ENCODE peak calls at places on chromosomes 16 and 17, in four cellular contexts. C is hepatocyte, J is PC-3, T is SK-N-SH. P is an unnamed sample.

GRCh38 chr17:61253293-61253801 is 146.3 kb upstream of the TBX2 start:
- DNase-seq in T (no peak), J (no peak), C (no peak), P (no peak)

GRCh38 chr16:80175011-80175410 is 365.8 kb upstream of the DYNLRB2 start:
- DNase-seq in T (no peak), C (no peak), J (no peak), P (no peak)

GRCh38 chr17:10803830-10804498 is at the start of gene TMEM238L:
- DNase-seq in T (no peak), J (no peak), C (no peak), P (no peak)

GRCh38 chr16:57893217-57893558 is 77.7 kb downstream of the CNGB1 start:
- DNase-seq in C (no peak), T (no peak), J (no peak), P (no peak)

GRCh38 chr16:27579086-27579980 is 29.4 kb downstream of the KATNIP start:
- DNase-seq in T (no peak), C (no peak), J (no peak), P (no peak)

GRCh38 chr17:70405492-70406220 is 236.3 kb downstream of the KCNJ2 start:
- DNase-seq in J (peak), C (peak), T (no peak), P (peak)

GRCh38 chr16:66471696-66472393 is 44.8 kb downstream of the BEAN1 start:
- DNase-seq in J (no peak), T (no peak), C (no peak), P (no peak)

GRCh38 chr17:64099543-64099942 is 30.4 kb downstream of the ERN1 start:
- DNase-seq in C (no peak), T (no peak), J (no peak), P (no peak)

GRCh38 chr17:82913304-82914043 is 73.7 kb upstream of the ZNF750 start:
- DNase-seq in T (peak), C (no peak), J (peak), P (no peak)

GRCh38 chr17:4950075-4950756 is 703 bp upstream of the ENO3 start:
- DNase-seq in C (peak), T (peak), J (peak), P (peak)

GRCh38 chr17:17704931-17705330 is 23.7 kb downstream of the RAI1 start:
- DNase-seq in C (no peak), J (no peak), T (no peak), P (no peak)

GRCh38 chr17:6374761-6375312 is 60.1 kb downstream of the AIPL1 start:
- DNase-seq in J (peak), C (peak), T (no peak), P (no peak)

GRCh38 chr16:13962232-13962631 is 42.3 kb downstream of the ERCC4 start:
- DNase-seq in T (no peak), C (no peak), J (no peak), P (no peak)

GRCh38 chr17:80471922-80472321 is 4.5 kb downstream of the NPTX1 start:
- DNase-seq in J (no peak), T (no peak), C (no peak), P (no peak)

GRCh38 chr16:71249399-71249798 is 18.9 kb upstream of the HYDIN start:
- DNase-seq in T (no peak), C (no peak), J (no peak), P (no peak)

GRCh38 chr17:28711723-28712036 is at the start of gene PROCA1:
- DNase-seq in C (peak), T (no peak), J (no peak), P (no peak)

GRCh38 chr17:44279586-44280344 is 11.8 kb upstream of the SLC4A1 start:
- DNase-seq in C (peak), J (peak), T (no peak), P (peak)

GRCh38 chr16:84881702-84882521 is 62.1 kb downstream of the CRISPLD2 start:
- DNase-seq in C (peak), T (peak), J (no peak), P (no peak)

GRCh38 chr17:78355045-78355641 is 4.7 kb downstream of the SOCS3 start:
- DNase-seq in J (no peak), C (no peak), T (no peak), P (no peak)

GRCh38 chr17:75077490-75078096 is 10.2 kb upstream of the SLC16A5 start:
- DNase-seq in T (no peak), J (no peak), C (peak), P (no peak)

GRCh38 chr17:28612936-28613872 is 781 bp downstream of the RSKR start:
- DNase-seq in C (peak), J (peak), T (peak), P (peak)

GRCh38 chr16:84332975-84333684 is 35.2 kb upstream of the ATP2C2 start:
- DNase-seq in T (no peak), J (no peak), C (no peak), P (no peak)

GRCh38 chr16:81616321-81617020 is 162.6 kb upstream of the PLCG2 start:
- DNase-seq in J (no peak), C (peak), T (peak), P (peak)

GRCh38 chr17:72632026-72632684 is 460.3 kb downstream of the SLC39A11 start:
- DNase-seq in J (peak), C (peak), T (no peak), P (no peak)

GRCh38 chr16:58733248-58733670 is 857 bp downstream of the GOT2 start:
- DNase-seq in C (no peak), J (no peak), T (peak), P (no peak)

GRCh38 chr16:79307214-79307613 is 293.3 kb downstream of the MAF start:
- DNase-seq in T (no peak), J (no peak), C (no peak), P (no peak)

GRCh38 chr17:49914096-49914490 is 54.9 kb upstream of the DLX4 start:
- DNase-seq in T (no peak), C (no peak), J (no peak), P (no peak)

GRCh38 chr17:65638221-65638940 is 76.9 kb upstream of the AXIN2 start:
- DNase-seq in T (no peak), J (no peak), C (peak), P (no peak)

GRCh38 chr16:71500964-71501363 is 11.8 kb upstream of the ZNF19 start:
- DNase-seq in J (no peak), T (no peak), C (no peak), P (no peak)

GRCh38 chr16:80663078-80663477 is 122.3 kb downstream of the DYNLRB2 start:
- DNase-seq in J (no peak), T (no peak), C (no peak), P (no peak)

GRCh38 chr16:5615868-5616642 is 518.5 kb upstream of the EEF2KMT start:
- DNase-seq in J (peak), C (peak), T (peak), P (peak)

GRCh38 chr17:51733166-51733565 is 425.3 kb downstream of the CA10 start:
- DNase-seq in T (no peak), C (no peak), J (no peak), P (no peak)

GRCh38 chr16:85190572-85190971 is 78.3 kb upstream of the CIBAR2 start:
- DNase-seq in J (no peak), C (no peak), T (no peak), P (no peak)

GRCh38 chr17:28478940-28479615 is 5.6 kb downstream of the SLC13A2 start:
- DNase-seq in T (no peak), J (peak), C (no peak), P (no peak)

GRCh38 chr16:66728117-66728787 is 23.2 kb downstream of the DYNC1LI2 start:
- DNase-seq in J (peak), C (peak), T (peak), P (peak)

GRCh38 chr16:89080251-89080853 is 13.3 kb upstream of the ACSF3 start:
- DNase-seq in T (no peak), J (no peak), C (no peak), P (no peak)

GRCh38 chr17:65595071-65595655 is 33.7 kb upstream of the AXIN2 start:
- DNase-seq in J (no peak), T (no peak), C (no peak), P (no peak)

GRCh38 chr16:70579648-70580630 is 56.3 kb downstream of the SF3B3 start:
- DNase-seq in T (peak), J (no peak), C (no peak), P (no peak)

DNA sequence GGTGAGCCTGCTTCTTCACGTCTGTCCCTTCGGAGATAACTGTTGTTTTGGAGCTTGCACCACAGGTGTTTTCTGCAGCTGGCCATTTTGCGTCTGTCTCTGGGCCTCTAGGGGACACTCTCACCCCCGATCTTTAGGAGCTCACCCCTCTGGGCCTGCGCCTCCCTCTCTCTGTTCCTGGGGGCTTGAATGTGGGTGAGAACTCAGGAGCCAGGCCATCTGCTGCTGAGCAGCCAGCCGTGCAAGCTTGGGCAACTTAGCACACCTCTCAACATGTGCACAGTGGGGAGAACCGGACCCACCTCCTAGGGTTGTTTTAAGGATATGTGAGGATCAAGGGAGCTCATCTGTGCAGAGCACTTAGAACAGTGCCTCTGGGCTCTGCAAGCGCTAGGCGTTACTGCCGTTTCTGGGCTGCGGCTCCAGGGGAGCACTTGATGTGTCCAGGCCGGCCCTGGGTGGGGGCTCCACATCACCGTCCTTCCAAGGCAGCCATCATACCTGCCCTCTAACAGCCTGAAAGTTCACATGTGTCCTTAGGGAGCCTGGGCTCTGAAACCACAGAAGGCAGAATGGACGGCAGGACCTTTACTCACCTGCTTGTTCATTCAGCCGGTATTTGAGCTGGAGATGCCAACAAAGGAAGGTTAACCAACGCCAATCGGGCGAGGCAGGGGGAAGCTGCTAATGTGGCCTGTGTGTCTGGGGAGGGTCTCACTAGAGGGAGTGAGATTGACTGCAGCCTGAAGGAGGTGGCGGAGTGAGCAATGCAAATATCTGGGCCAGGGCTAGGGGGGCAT is 66.3 kb downstream of the MRC2 start:
- DNase-seq in J (peak), T (no peak), C (no peak), P (no peak)
- H2AFZ ChIP-seq in J (peak), T (no peak), C (no peak), P (no peak)

DNA sequence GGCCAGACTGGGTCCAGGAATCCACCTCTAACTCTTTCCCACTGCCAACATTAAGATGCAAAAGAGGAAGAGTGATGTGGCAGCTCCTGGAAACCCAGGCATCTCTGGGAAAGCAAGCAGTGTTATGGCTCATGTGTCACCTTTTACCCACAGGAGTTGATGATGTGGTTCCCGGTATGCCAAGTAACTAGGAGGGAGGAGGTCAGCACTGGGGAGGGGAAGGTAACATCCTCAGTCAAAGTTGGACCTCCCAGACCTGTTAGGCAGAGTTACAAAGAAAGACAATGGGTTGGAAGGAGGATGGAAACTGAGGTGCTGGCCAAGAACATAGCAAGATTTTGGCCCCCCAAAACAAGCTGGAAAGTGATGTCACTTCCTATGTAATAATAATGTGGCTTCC is 11.4 kb downstream of the KRABD2 start:
- DNase-seq in T (no peak), J (peak), C (no peak), P (no peak)
- TF ChIP-seq EZH2phosphoT487 in T (no peak), J (no peak), C (no peak), P (no peak)

DNA sequence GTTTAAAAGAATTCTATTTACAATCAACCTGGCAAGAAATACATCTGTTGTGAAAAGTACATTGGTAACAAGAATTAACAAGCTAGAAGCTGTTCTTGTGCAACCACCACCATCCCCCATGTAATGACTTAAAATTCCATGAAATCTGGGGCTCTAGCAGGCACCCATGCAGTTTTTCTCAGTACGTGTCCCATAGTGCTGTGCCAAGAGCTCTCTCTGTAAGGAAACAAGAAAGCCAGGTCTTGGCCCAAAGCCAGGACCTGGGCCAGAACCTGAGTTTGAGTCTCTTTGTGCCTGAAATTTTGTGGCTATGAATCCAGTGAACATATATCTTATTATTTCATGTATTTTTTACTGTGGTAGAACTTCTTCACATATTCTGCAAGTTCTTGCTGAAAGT is 46.6 kb downstream of the NUP93 start:
- DNase-seq in C (peak), J (no peak), T (peak), P (no peak)
- H3K4me2 ChIP-seq in C (no peak), J (no peak), T (no peak), P (no peak)

DNA sequence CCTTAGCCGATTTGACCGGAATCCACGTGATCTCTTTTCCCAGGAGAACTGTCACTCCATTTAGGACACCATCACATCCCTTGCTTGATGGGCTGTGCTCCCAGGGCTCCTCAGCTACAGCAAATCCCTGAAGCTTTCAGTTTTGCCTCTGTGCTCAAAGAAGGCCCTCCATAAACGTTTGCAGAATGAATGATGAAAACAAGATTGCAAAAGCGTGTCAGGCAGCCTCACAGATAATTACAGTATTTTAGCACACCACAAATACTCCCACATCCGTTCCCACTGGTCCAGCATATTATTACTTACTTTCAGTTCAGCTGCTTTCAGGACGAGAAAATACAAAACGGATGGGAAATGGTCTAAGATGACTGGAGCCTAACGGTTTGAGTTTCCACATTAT is 84.6 kb downstream of the USP31 start:
- DNase-seq in T (no peak), C (no peak), J (no peak), P (no peak)
- H2AFZ ChIP-seq in T (no peak), C (no peak), J (no peak), P (no peak)

GRCh38 chr16:52540910-52541309 is 6.0 kb downstream of the TOX3 start:
- DNase-seq in C (no peak), J (no peak), T (no peak), P (no peak)
- TF ChIP-seq EZH2phosphoT487 in C (no peak), J (no peak), T (no peak), P (no peak)

DNA sequence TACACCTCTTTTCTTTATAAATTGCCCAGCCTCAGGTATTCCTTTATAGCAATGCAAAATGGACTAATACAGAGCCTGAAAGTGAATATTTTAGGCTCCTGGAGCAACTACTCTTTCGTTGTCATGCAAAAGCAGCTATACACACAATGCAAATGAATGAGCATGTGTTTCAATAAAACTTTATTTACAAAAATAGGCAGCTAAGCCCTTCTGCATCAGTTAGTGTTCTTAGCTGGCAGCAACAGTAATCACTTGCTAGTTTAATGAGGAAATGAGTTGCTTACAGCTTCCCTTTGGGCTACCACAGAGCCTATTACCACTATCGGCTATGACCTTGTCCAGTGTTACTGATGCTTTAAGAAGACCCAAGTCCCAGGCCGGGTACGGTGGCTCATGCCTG is 402.9 kb downstream of the XYLT1 start:
- DNase-seq in J (no peak), C (no peak), T (no peak), P (no peak)
- H3K4me2 ChIP-seq in J (no peak), C (no peak), T (no peak), P (no peak)